ENCODE peak calls at places on chromosome 7, in six cellular contexts. Y is colonic mucosa, F is heart right ventricle, Z is HCT116, S is spleen, U is uterus. X is an unnamed sample. For H3K36me3 and H3K4me1, the result is how much of the 10 kb centered on the place peaks cover.

GRCh38 chr7:96287168-96287567 is 34.7 kb downstream of the SLC25A13 start:
- DNase-seq in F (no peak), Z (no peak), S (no peak), Y (no peak), U (no peak), X (no peak)

GRCh38 chr7:102415685-102416225 is 17.6 kb upstream of the ORAI2 start:
- DNase-seq in Z (no peak), U (no peak), S (peak), F (no peak), Y (no peak), X (no peak)

GRCh38 chr7:66529889-66530615 is 98.6 kb upstream of the KCTD7 start:
- DNase-seq in Y (no peak), U (no peak), S (no peak), F (no peak), Z (no peak), X (no peak)

GRCh38 chr7:7830122-7830878 is 111.9 kb upstream of the RPA3 start:
- DNase-seq in U (no peak), S (no peak), Y (no peak), F (no peak), Z (no peak), X (no peak)

GRCh38 chr7:32887395-32887794 is 4.2 kb downstream of the KBTBD2 start:
- DNase-seq in Y (no peak), S (no peak), Z (no peak), U (no peak), F (no peak), X (no peak)

GRCh38 chr7:47310020-47310419 is 271.9 kb downstream of the TNS3 start:
- DNase-seq in Y (no peak), F (no peak), U (no peak), Z (no peak), S (no peak), X (no peak)

GRCh38 chr7:7183833-7184463 is 1.6 kb downstream of the C1GALT1 start:
- DNase-seq in S (no peak), F (no peak), U (no peak), Z (no peak), Y (no peak), X (no peak)

GRCh38 chr7:119037941-119038340 is 813.4 kb downstream of the ANKRD7 start:
- DNase-seq in Y (no peak), S (no peak), U (no peak), F (no peak), Z (no peak), X (no peak)

GRCh38 chr7:47635091-47636090 is 53.5 kb upstream of the TNS3 start:
- DNase-seq in U (peak), Z (no peak), F (no peak), Y (peak), S (no peak), X (no peak)

GRCh38 chr7:70092314-70093303 is 494.3 kb downstream of the AUTS2 start:
- DNase-seq in S (no peak), Y (no peak), U (peak), Z (no peak), F (peak), X (peak)

GRCh38 chr7:133135451-133135850 is 53.6 kb upstream of the CHCHD3 start:
- DNase-seq in S (no peak), F (no peak), U (no peak), Y (no peak), Z (no peak), X (no peak)

GRCh38 chr7:45084901-45085618 is 3.7 kb downstream of the NACAD start:
- DNase-seq in U (no peak), Z (no peak), S (peak), F (no peak), Y (no peak), X (no peak)

GRCh38 chr7:45454771-45455170 is 119.4 kb upstream of the ADCY1 start:
- DNase-seq in F (no peak), S (no peak), Z (no peak), U (no peak), Y (no peak), X (no peak)

GRCh38 chr7:102291056-102291915 is 4.6 kb downstream of the SH2B2 start:
- DNase-seq in U (no peak), Z (no peak), F (no peak), Y (no peak), S (no peak), X (no peak)

GRCh38 chr7:91872069-91872468 is 8.4 kb downstream of the MTERF1 start:
- DNase-seq in Y (no peak), F (no peak), U (no peak), S (no peak), Z (no peak), X (no peak)

GRCh38 chr7:19405546-19405945 is 260.3 kb upstream of the FERD3L start:
- DNase-seq in S (no peak), U (no peak), Z (no peak), F (no peak), Y (no peak), X (no peak)

GRCh38 chr7:122430710-122431109 is 126.2 kb upstream of the FEZF1 start:
- DNase-seq in Y (no peak), F (no peak), S (no peak), Z (no peak), U (no peak), X (no peak)

GRCh38 chr7:128849156-128849515 is 13.5 kb upstream of the ATP6V1F start:
- DNase-seq in U (no peak), Y (no peak), Z (no peak), F (no peak), S (no peak), X (no peak)

GRCh38 chr7:128849804-128850490 is 12.7 kb upstream of the ATP6V1F start:
- DNase-seq in Y (no peak), Z (no peak), S (no peak), F (no peak), U (no peak), X (no peak)

GRCh38 chr7:128846781-128847444 is 15.7 kb upstream of the ATP6V1F start:
- DNase-seq in S (no peak), F (no peak), Y (no peak), U (no peak), Z (no peak), X (no peak)

GRCh38 chr7:128847721-128848211 is 14.9 kb upstream of the ATP6V1F start:
- DNase-seq in Y (no peak), S (no peak), U (no peak), Z (no peak), F (no peak), X (no peak)

GRCh38 chr7:128848289-128849155 is 14.1 kb upstream of the ATP6V1F start:
- DNase-seq in S (no peak), Y (no peak), U (no peak), Z (no peak), F (no peak), X (no peak)
- H3K27ac ChIP-seq in S (no peak), Y (no peak), U (no peak), Z (no peak), F (no peak), X (peak)

GRCh38 chr7:16930958-16931357 is 49.2 kb upstream of the AGR3 start:
- DNase-seq in Z (no peak), F (no peak), U (no peak), S (no peak), Y (no peak), X (no peak)
- H3K36me3 ChIP-seq in Z (under half), F (under half), U (under half), S (under half), Y (under half), X (under half)

GRCh38 chr7:121020652-121021051 is 32.1 kb downstream of the CPED1 start:
- DNase-seq in Z (no peak), Y (no peak), F (no peak), U (no peak), S (no peak), X (no peak)

GRCh38 chr7:121020243-121020642 is 31.7 kb downstream of the CPED1 start:
- DNase-seq in Y (no peak), F (no peak), Z (no peak), U (no peak), S (no peak), X (no peak)

GRCh38 chr7:121023189-121023588 is 34.7 kb downstream of the CPED1 start:
- DNase-seq in F (no peak), Z (no peak), Y (no peak), U (no peak), S (no peak), X (no peak)

GRCh38 chr7:121019018-121019417 is 30.5 kb downstream of the CPED1 start:
- DNase-seq in S (no peak), Y (no peak), U (no peak), F (no peak), Z (no peak), X (no peak)

DNA sequence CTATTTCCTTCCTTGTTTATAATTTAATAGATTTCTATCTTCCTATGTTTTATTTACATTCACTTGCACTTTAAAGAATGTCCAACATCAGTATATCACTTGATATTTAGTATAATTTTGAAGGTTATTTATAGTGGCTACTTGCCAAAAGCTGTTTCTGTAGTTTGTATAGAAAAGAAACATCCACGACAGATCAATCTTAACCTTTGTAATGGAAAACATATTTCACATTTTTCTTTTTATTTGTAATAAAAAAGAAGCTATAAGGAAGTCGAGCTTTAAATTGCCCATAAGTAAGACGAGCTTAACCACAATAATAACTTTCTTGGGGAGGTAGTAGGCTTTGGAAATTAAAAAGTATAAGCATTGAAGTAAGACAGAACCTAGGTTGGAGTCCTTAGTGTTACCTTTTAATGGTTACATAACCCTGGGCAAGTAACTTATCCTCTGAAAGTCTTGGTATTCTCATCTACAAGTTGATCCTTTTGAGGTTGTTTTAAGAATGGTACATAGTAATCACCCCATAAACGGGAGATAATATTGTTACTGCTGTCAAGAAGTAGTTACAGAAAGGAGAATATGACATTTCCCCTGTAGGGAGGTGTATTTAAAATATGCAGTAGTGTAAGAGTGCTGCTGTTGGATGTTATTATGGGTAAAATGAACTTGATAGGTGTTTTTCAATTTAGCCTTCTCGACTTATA is 32.9 kb downstream of the CPED1 start:
- DNase-seq in U (no peak), F (no peak), Z (no peak), Y (no peak), S (no peak), X (no peak)
- H3K4me1 ChIP-seq in U (under half), F (half or more), Z (under half), Y (under half), S (under half), X (half or more)

DNA sequence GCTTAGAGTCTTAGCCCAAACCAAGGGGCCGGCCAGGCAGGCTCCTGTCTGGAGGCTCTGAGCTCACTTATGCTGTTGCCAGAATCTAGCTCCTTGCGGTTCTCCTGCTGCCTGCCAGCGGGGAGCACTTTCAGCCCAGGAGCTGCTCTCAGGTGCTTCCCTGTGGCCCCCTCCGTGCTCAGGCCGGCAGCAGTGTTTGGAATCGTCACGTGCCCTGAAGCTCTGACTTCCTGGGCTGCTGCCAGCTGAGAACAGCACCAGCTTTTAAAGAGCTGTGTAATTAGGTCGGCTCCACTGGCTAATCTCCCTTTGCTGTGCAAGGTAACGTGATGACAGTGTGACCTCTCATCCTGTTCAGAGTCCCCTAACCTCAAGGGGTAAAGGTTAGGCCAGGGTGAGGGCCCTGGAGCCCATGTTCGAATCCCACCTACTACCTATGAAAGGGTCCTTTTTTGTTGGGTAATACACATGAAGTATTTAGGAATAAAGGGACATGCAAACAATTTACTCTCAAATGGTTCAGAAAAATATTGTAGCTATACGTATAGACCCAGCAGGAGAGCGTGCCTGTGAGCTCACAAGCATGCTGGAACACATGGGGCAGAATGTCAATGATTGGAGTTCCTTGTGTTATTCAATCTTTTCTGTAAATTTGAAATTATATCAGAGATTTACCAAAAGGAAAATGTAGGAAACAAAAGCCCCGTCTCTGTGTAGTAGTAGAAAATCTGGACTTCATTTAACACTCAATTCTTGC is 16.6 kb downstream of the ZNF862 start:
- DNase-seq in Z (peak), U (peak), Y (peak), S (no peak), F (peak), X (no peak)
- H3K27ac ChIP-seq in Z (peak), U (no peak), Y (no peak), S (no peak), F (peak), X (no peak)

GRCh38 chr7:135616136-135616535 is 46.2 kb upstream of the STMP1 start:
- DNase-seq in Z (no peak), F (no peak), U (no peak), Y (no peak), S (no peak), X (no peak)

GRCh38 chr7:135620980-135621850 is 41.1 kb upstream of the STMP1 start:
- DNase-seq in U (no peak), F (peak), Z (peak), Y (peak), S (no peak), X (no peak)

GRCh38 chr7:135618510-135618909 is 43.8 kb upstream of the STMP1 start:
- DNase-seq in U (no peak), F (no peak), Z (no peak), Y (no peak), S (no peak), X (no peak)

GRCh38 chr7:135620447-135620846 is 41.9 kb upstream of the STMP1 start:
- DNase-seq in U (no peak), Z (no peak), Y (no peak), F (no peak), S (no peak), X (no peak)

GRCh38 chr7:135617781-135618180 is 44.5 kb upstream of the STMP1 start:
- DNase-seq in U (no peak), F (no peak), Y (no peak), Z (no peak), S (no peak), X (no peak)
- H3K36me3 ChIP-seq in U (under half), F (under half), Y (under half), Z (under half), S (half or more), X (under half)

DNA sequence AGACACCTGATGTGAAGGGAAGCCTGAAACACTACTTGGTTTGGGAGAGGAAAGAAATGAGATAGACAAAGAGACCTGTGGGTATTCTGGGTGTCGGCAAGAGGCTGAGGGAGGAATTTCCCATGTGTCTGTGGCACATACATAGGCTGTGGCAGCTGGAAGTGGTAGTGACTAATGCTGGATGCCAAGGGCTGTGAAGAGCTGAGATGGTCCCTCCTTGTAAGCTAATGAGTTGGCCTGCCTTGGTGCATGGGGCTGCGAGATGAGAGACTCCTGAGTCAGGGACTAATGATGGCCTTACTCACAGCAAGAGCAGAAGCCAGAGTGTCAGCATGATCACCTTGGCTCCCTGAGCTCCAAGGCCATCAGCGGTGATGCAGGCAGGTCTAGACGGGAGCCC is 119.0 kb upstream of the EEPD1 start:
- DNase-seq in U (no peak), Y (no peak), S (no peak), F (no peak), Z (no peak), X (no peak)
- H3K4me1 ChIP-seq in U (under half), Y (under half), S (under half), F (under half), Z (under half), X (under half)

X was measured in psoas muscle.